ENCODE peak calls at places on chromosomes 13 and 19, in seven cellular contexts. One of them, this sample, is unnamed. For H3K36me3, the result is how much of the 10 kb centered on the place peaks cover.

GRCh38 chr13:42996584-42996983 is 4.5 kb upstream of the EPSTI1 start:
- DNase-seq in Panc1: peak
- DNase-seq in endodermal cell: no peak
- DNase-seq in stomach: no peak
- DNase-seq in psoas muscle: no peak
- DNase-seq in left ventricle myocardium inferior: no peak
- DNase-seq in thoracic aorta: no peak
- DNase-seq in this sample: no peak

GRCh38 chr13:80334582-80335260 is 6.2 kb downstream of the SPRY2 start:
- DNase-seq in psoas muscle: no peak
- DNase-seq in thoracic aorta: no peak
- DNase-seq in stomach: no peak
- DNase-seq in Panc1: no peak
- DNase-seq in left ventricle myocardium inferior: no peak
- DNase-seq in endodermal cell: no peak
- DNase-seq in this sample: no peak

GRCh38 chr13:101623469-101624209 is 171.2 kb downstream of the ITGBL1 start:
- DNase-seq in psoas muscle: no peak
- DNase-seq in endodermal cell: no peak
- DNase-seq in thoracic aorta: no peak
- DNase-seq in Panc1: no peak
- DNase-seq in stomach: no peak
- DNase-seq in left ventricle myocardium inferior: no peak
- DNase-seq in this sample: no peak

GRCh38 chr13:100506154-100506553 is 82.4 kb downstream of the GGACT start:
- DNase-seq in psoas muscle: no peak
- DNase-seq in left ventricle myocardium inferior: no peak
- DNase-seq in stomach: no peak
- DNase-seq in Panc1: no peak
- DNase-seq in endodermal cell: no peak
- DNase-seq in thoracic aorta: no peak
- DNase-seq in this sample: no peak

GRCh38 chr19:54439174-54439851 is 9.7 kb upstream of the LENG8 start:
- DNase-seq in Panc1: no peak
- DNase-seq in thoracic aorta: no peak
- DNase-seq in endodermal cell: peak
- DNase-seq in psoas muscle: no peak
- DNase-seq in stomach: peak
- DNase-seq in left ventricle myocardium inferior: no peak
- DNase-seq in this sample: peak

GRCh38 chr13:113834496-113835200 is 29.2 kb downstream of the GAS6 start:
- DNase-seq in endodermal cell: no peak
- DNase-seq in stomach: no peak
- DNase-seq in psoas muscle: peak
- DNase-seq in Panc1: no peak
- DNase-seq in left ventricle myocardium inferior: peak
- DNase-seq in thoracic aorta: no peak
- DNase-seq in this sample: no peak

GRCh38 chr13:33285420-33286124 is at the start of gene STARD13:
- DNase-seq in psoas muscle: peak
- DNase-seq in Panc1: peak
- DNase-seq in stomach: peak
- DNase-seq in thoracic aorta: peak
- DNase-seq in endodermal cell: peak
- DNase-seq in left ventricle myocardium inferior: peak
- DNase-seq in this sample: peak

GRCh38 chr13:78100481-78100880 is 181.8 kb upstream of the EDNRB start:
- DNase-seq in stomach: no peak
- DNase-seq in left ventricle myocardium inferior: no peak
- DNase-seq in endodermal cell: no peak
- DNase-seq in psoas muscle: no peak
- DNase-seq in thoracic aorta: no peak
- DNase-seq in Panc1: no peak
- DNase-seq in this sample: no peak

GRCh38 chr19:42514449-42514848 is 13.8 kb downstream of the CEACAM1 start:
- DNase-seq in left ventricle myocardium inferior: no peak
- DNase-seq in endodermal cell: no peak
- DNase-seq in Panc1: no peak
- DNase-seq in stomach: no peak
- DNase-seq in thoracic aorta: no peak
- DNase-seq in psoas muscle: no peak
- DNase-seq in this sample: no peak

GRCh38 chr13:52395704-52396103 is 10.3 kb downstream of the THSD1 start:
- DNase-seq in stomach: no peak
- DNase-seq in psoas muscle: no peak
- DNase-seq in endodermal cell: no peak
- DNase-seq in left ventricle myocardium inferior: no peak
- DNase-seq in thoracic aorta: no peak
- DNase-seq in Panc1: no peak
- DNase-seq in this sample: no peak

GRCh38 chr19:4622695-4623421 is 16.5 kb upstream of the TNFAIP8L1 start:
- DNase-seq in endodermal cell: peak
- DNase-seq in left ventricle myocardium inferior: no peak
- DNase-seq in Panc1: no peak
- DNase-seq in psoas muscle: no peak
- DNase-seq in stomach: no peak
- DNase-seq in thoracic aorta: no peak
- DNase-seq in this sample: no peak

GRCh38 chr13:41645313-41645712 is 188.0 kb downstream of the RGCC start:
- DNase-seq in psoas muscle: peak
- DNase-seq in Panc1: no peak
- DNase-seq in endodermal cell: no peak
- DNase-seq in stomach: no peak
- DNase-seq in left ventricle myocardium inferior: no peak
- DNase-seq in thoracic aorta: no peak
- DNase-seq in this sample: no peak

GRCh38 chr19:36009220-36009619 is 607 bp upstream of the SYNE4 start:
- DNase-seq in psoas muscle: peak
- DNase-seq in stomach: peak
- DNase-seq in thoracic aorta: no peak
- DNase-seq in Panc1: no peak
- DNase-seq in endodermal cell: peak
- DNase-seq in left ventricle myocardium inferior: peak
- DNase-seq in this sample: peak

GRCh38 chr13:113901231-113901630 is 37.4 kb upstream of the GAS6 start:
- DNase-seq in endodermal cell: peak
- DNase-seq in psoas muscle: no peak
- DNase-seq in stomach: no peak
- DNase-seq in left ventricle myocardium inferior: no peak
- DNase-seq in Panc1: no peak
- DNase-seq in thoracic aorta: no peak
- DNase-seq in this sample: no peak

GRCh38 chr13:59750860-59751259 is 412.9 kb downstream of the DIAPH3 start:
- DNase-seq in left ventricle myocardium inferior: no peak
- DNase-seq in Panc1: no peak
- DNase-seq in stomach: no peak
- DNase-seq in endodermal cell: peak
- DNase-seq in psoas muscle: no peak
- DNase-seq in thoracic aorta: no peak
- DNase-seq in this sample: no peak

GRCh38 chr13:94233401-94233800 is 246.1 kb downstream of the DCT start:
- DNase-seq in endodermal cell: no peak
- DNase-seq in thoracic aorta: no peak
- DNase-seq in left ventricle myocardium inferior: peak
- DNase-seq in Panc1: peak
- DNase-seq in psoas muscle: peak
- DNase-seq in stomach: no peak
- DNase-seq in this sample: no peak

GRCh38 chr13:42377640-42378382 is 105.9 kb downstream of the AKAP11 start:
- DNase-seq in endodermal cell: no peak
- DNase-seq in stomach: no peak
- DNase-seq in psoas muscle: no peak
- DNase-seq in left ventricle myocardium inferior: no peak
- DNase-seq in thoracic aorta: no peak
- DNase-seq in Panc1: no peak
- DNase-seq in this sample: no peak

GRCh38 chr19:29537181-29537580 is 11.4 kb downstream of the VSTM2B start:
- DNase-seq in left ventricle myocardium inferior: no peak
- DNase-seq in endodermal cell: no peak
- DNase-seq in thoracic aorta: no peak
- DNase-seq in stomach: peak
- DNase-seq in Panc1: no peak
- DNase-seq in psoas muscle: no peak
- DNase-seq in this sample: no peak

GRCh38 chr19:31312004-31312403 is 37.2 kb downstream of the TSHZ3 start:
- DNase-seq in psoas muscle: no peak
- DNase-seq in left ventricle myocardium inferior: no peak
- DNase-seq in endodermal cell: no peak
- DNase-seq in Panc1: no peak
- DNase-seq in stomach: no peak
- DNase-seq in thoracic aorta: no peak
- DNase-seq in this sample: no peak

GRCh38 chr13:66513728-66514127 is 716.4 kb downstream of the PCDH9 start:
- DNase-seq in psoas muscle: no peak
- DNase-seq in thoracic aorta: no peak
- DNase-seq in endodermal cell: no peak
- DNase-seq in left ventricle myocardium inferior: no peak
- DNase-seq in stomach: no peak
- DNase-seq in Panc1: no peak
- DNase-seq in this sample: no peak

GRCh38 chr13:98869408-98870090 is 108.3 kb downstream of the DOCK9 start:
- DNase-seq in psoas muscle: no peak
- DNase-seq in Panc1: no peak
- DNase-seq in endodermal cell: no peak
- DNase-seq in stomach: peak
- DNase-seq in thoracic aorta: no peak
- DNase-seq in left ventricle myocardium inferior: peak
- DNase-seq in this sample: no peak

GRCh38 chr19:35389192-35389861 is 18.5 kb downstream of the GPR42 start:
- DNase-seq in Panc1: no peak
- DNase-seq in stomach: peak
- DNase-seq in left ventricle myocardium inferior: no peak
- DNase-seq in endodermal cell: no peak
- DNase-seq in psoas muscle: no peak
- DNase-seq in thoracic aorta: no peak
- DNase-seq in this sample: no peak

GRCh38 chr13:59834801-59835200 is 328.9 kb downstream of the DIAPH3 start:
- DNase-seq in psoas muscle: no peak
- DNase-seq in endodermal cell: no peak
- DNase-seq in Panc1: no peak
- DNase-seq in thoracic aorta: no peak
- DNase-seq in stomach: no peak
- DNase-seq in left ventricle myocardium inferior: no peak
- DNase-seq in this sample: no peak

GRCh38 chr13:34070006-34070405 is 252.1 kb downstream of the RFC3 start:
- DNase-seq in stomach: no peak
- DNase-seq in psoas muscle: no peak
- DNase-seq in thoracic aorta: no peak
- DNase-seq in left ventricle myocardium inferior: no peak
- DNase-seq in endodermal cell: no peak
- DNase-seq in Panc1: no peak
- DNase-seq in this sample: no peak

GRCh38 chr13:21075303-21076264 is 14.2 kb upstream of the LATS2 start:
- DNase-seq in thoracic aorta: no peak
- DNase-seq in psoas muscle: peak
- DNase-seq in endodermal cell: peak
- DNase-seq in left ventricle myocardium inferior: peak
- DNase-seq in stomach: peak
- DNase-seq in Panc1: no peak
- DNase-seq in this sample: peak

GRCh38 chr13:39144941-39145533 is 106.8 kb downstream of the NHLRC3 start:
- DNase-seq in endodermal cell: peak
- DNase-seq in stomach: peak
- DNase-seq in thoracic aorta: no peak
- DNase-seq in psoas muscle: peak
- DNase-seq in left ventricle myocardium inferior: peak
- DNase-seq in Panc1: peak
- DNase-seq in this sample: no peak

GRCh38 chr13:55727683-55728082 is 1413.0 kb upstream of the PRR20A start:
- DNase-seq in left ventricle myocardium inferior: no peak
- DNase-seq in thoracic aorta: no peak
- DNase-seq in psoas muscle: no peak
- DNase-seq in endodermal cell: no peak
- DNase-seq in Panc1: no peak
- DNase-seq in stomach: no peak
- DNase-seq in this sample: no peak
- H3K27ac ChIP-seq in left ventricle myocardium inferior: no peak
- H3K27ac ChIP-seq in thoracic aorta: no peak
- H3K27ac ChIP-seq in psoas muscle: no peak
- H3K27ac ChIP-seq in endodermal cell: no peak
- H3K27ac ChIP-seq in Panc1: no peak
- H3K27ac ChIP-seq in stomach: no peak
- H3K27ac ChIP-seq in this sample: no peak

DNA sequence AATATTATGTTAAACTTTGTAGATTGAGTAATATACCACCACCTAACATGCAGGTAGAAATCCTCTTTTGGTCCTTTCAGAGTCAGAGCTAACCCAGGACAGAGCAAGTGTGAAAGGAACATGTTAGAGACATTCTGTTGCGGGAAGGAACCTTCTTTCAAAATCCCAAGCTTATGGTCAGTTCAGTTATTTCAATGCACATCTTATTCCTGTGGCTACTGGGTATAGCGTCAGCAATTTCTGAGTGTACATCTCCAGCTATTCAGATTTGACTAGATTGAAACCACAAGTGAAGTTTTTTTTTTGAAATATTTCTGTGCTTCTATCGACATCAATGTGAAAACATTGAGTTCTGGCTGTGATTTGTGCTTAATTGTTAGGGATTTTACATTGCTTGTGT is 165.3 kb downstream of the LMO7 start:
- DNase-seq in psoas muscle: no peak
- DNase-seq in endodermal cell: no peak
- DNase-seq in stomach: no peak
- DNase-seq in Panc1: no peak
- DNase-seq in left ventricle myocardium inferior: no peak
- DNase-seq in thoracic aorta: no peak
- DNase-seq in this sample: no peak
- H3K36me3 ChIP-seq in psoas muscle: half or more
- H3K36me3 ChIP-seq in endodermal cell: under half
- H3K36me3 ChIP-seq in stomach: under half
- H3K36me3 ChIP-seq in Panc1: under half
- H3K36me3 ChIP-seq in left ventricle myocardium inferior: under half
- H3K36me3 ChIP-seq in thoracic aorta: under half
- H3K36me3 ChIP-seq in this sample: under half

GRCh38 chr13:47294691-47295090 is 397.8 kb upstream of the HTR2A start:
- DNase-seq in thoracic aorta: no peak
- DNase-seq in stomach: no peak
- DNase-seq in psoas muscle: no peak
- DNase-seq in endodermal cell: no peak
- DNase-seq in left ventricle myocardium inferior: no peak
- DNase-seq in Panc1: no peak
- DNase-seq in this sample: no peak

GRCh38 chr13:47299316-47299715 is 402.5 kb upstream of the HTR2A start:
- DNase-seq in thoracic aorta: no peak
- DNase-seq in psoas muscle: no peak
- DNase-seq in left ventricle myocardium inferior: no peak
- DNase-seq in endodermal cell: no peak
- DNase-seq in Panc1: no peak
- DNase-seq in stomach: no peak
- DNase-seq in this sample: no peak

GRCh38 chr13:47303626-47304025 is 406.8 kb upstream of the HTR2A start:
- DNase-seq in endodermal cell: no peak
- DNase-seq in thoracic aorta: no peak
- DNase-seq in left ventricle myocardium inferior: no peak
- DNase-seq in stomach: no peak
- DNase-seq in psoas muscle: no peak
- DNase-seq in Panc1: no peak
- DNase-seq in this sample: no peak

GRCh38 chr13:47298506-47298905 is 401.7 kb upstream of the HTR2A start:
- DNase-seq in endodermal cell: no peak
- DNase-seq in psoas muscle: no peak
- DNase-seq in thoracic aorta: no peak
- DNase-seq in left ventricle myocardium inferior: no peak
- DNase-seq in Panc1: no peak
- DNase-seq in stomach: no peak
- DNase-seq in this sample: no peak
- H3K27ac ChIP-seq in endodermal cell: no peak
- H3K27ac ChIP-seq in psoas muscle: no peak
- H3K27ac ChIP-seq in thoracic aorta: no peak
- H3K27ac ChIP-seq in left ventricle myocardium inferior: no peak
- H3K27ac ChIP-seq in Panc1: no peak
- H3K27ac ChIP-seq in stomach: no peak
- H3K27ac ChIP-seq in this sample: no peak

GRCh38 chr13:28485097-28485496 is 9.8 kb downstream of the FLT1 start:
- DNase-seq in stomach: no peak
- DNase-seq in endodermal cell: no peak
- DNase-seq in psoas muscle: no peak
- DNase-seq in Panc1: no peak
- DNase-seq in left ventricle myocardium inferior: no peak
- DNase-seq in thoracic aorta: no peak
- DNase-seq in this sample: no peak
- H3K36me3 ChIP-seq in stomach: under half
- H3K36me3 ChIP-seq in endodermal cell: under half
- H3K36me3 ChIP-seq in psoas muscle: under half
- H3K36me3 ChIP-seq in Panc1: under half
- H3K36me3 ChIP-seq in left ventricle myocardium inferior: under half
- H3K36me3 ChIP-seq in thoracic aorta: under half
- H3K36me3 ChIP-seq in this sample: under half